ENCODE peak calls at places on chromosomes 13 and 19, in ten cellular contexts. W is brain microvascular endothelial cell, F is fibroblast of pulmonary artery, M is NB4, G is heart right ventricle, V is WTC11, I is PC-3, T is sigmoid colon, A is colonic mucosa, P is AG10803. N is an unnamed sample.

GRCh38 chr13:47901451-47901850 is 99.6 kb downstream of the SUCLA2 start:
- DNase-seq in F (no peak), W (peak), A (no peak), P (peak), G (no peak), V (no peak), M (peak), T (no peak), I (no peak), N (no peak)

GRCh38 chr19:11495481-11495880 is 10.2 kb downstream of the ZNF653 start:
- DNase-seq in V (no peak), M (no peak), G (no peak), T (no peak), A (no peak), F (no peak), P (no peak), I (no peak), W (no peak), N (no peak)

GRCh38 chr13:111404746-111405145 is 84.3 kb downstream of the TEX29 start:
- DNase-seq in P (no peak), T (peak), A (no peak), W (no peak), M (no peak), I (no peak), F (no peak), V (no peak), G (no peak), N (no peak)

GRCh38 chr13:32037471-32037870 is 5.9 kb downstream of the FRY start:
- DNase-seq in F (no peak), P (no peak), M (no peak), I (no peak), V (no peak), W (no peak), G (no peak), T (no peak), A (no peak), N (no peak)

GRCh38 chr13:98581971-98582702 is 5.2 kb upstream of the STK24 start:
- DNase-seq in F (peak), P (peak), W (peak), V (no peak), I (peak), M (no peak), T (no peak), A (no peak), G (no peak), N (no peak)

GRCh38 chr19:48441360-48442050 is 4.3 kb upstream of the GRWD1 start:
- DNase-seq in I (no peak), G (no peak), F (no peak), V (no peak), M (peak), A (no peak), P (no peak), W (no peak), T (no peak), N (no peak)

GRCh38 chr13:38635030-38635429 is 51.8 kb upstream of the FREM2 start:
- DNase-seq in M (no peak), I (no peak), A (no peak), W (no peak), P (no peak), V (no peak), T (no peak), F (no peak), G (no peak), N (no peak)

GRCh38 chr19:13554506-13555235 is 48.4 kb upstream of the CACNA1A start:
- DNase-seq in T (no peak), I (no peak), F (no peak), M (no peak), W (no peak), V (no peak), G (no peak), A (no peak), P (peak), N (no peak)

GRCh38 chr19:45173816-45174215 is 4.2 kb downstream of the TRAPPC6A start:
- DNase-seq in F (no peak), P (peak), I (no peak), W (no peak), M (no peak), A (no peak), V (no peak), G (no peak), T (no peak), N (no peak)

GRCh38 chr13:79912403-79912802 is 428.5 kb downstream of the SPRY2 start:
- DNase-seq in F (no peak), W (no peak), I (no peak), G (no peak), A (no peak), V (no peak), P (no peak), T (no peak), M (no peak), N (no peak)

GRCh38 chr13:30135868-30136267 is 171.5 kb downstream of the KATNAL1 start:
- DNase-seq in W (no peak), G (no peak), I (no peak), T (no peak), P (no peak), M (no peak), V (no peak), A (no peak), F (no peak), N (no peak)

GRCh38 chr19:47075941-47076340 is 27.5 kb upstream of the TMEM160 start:
- DNase-seq in A (no peak), I (no peak), G (no peak), W (no peak), T (no peak), F (no peak), P (no peak), V (no peak), M (no peak), N (no peak)

GRCh38 chr19:36401475-36401874 is 17.0 kb downstream of the ZFP82 start:
- DNase-seq in V (no peak), I (no peak), T (no peak), W (no peak), P (no peak), G (no peak), F (no peak), A (no peak), M (peak), N (no peak)

GRCh38 chr19:17107546-17108452 is 32.2 kb downstream of the MYO9B start:
- DNase-seq in V (no peak), P (peak), W (peak), T (peak), G (peak), I (peak), A (peak), M (peak), F (peak), N (peak)

GRCh38 chr19:294819-295686 is 3.9 kb upstream of the PLPP2 start:
- DNase-seq in W (peak), T (no peak), M (peak), I (no peak), V (peak), A (peak), P (peak), G (no peak), F (peak), N (peak)

GRCh38 chr19:54439174-54439851 is 9.7 kb upstream of the LENG8 start:
- DNase-seq in V (peak), T (no peak), I (peak), W (peak), P (peak), G (no peak), F (peak), M (peak), A (no peak), N (no peak)

GRCh38 chr13:34941835-34942731 is at the start of gene NBEA:
- DNase-seq in F (peak), I (peak), P (peak), V (peak), A (peak), M (peak), W (peak), T (peak), G (peak), N (peak)

GRCh38 chr13:57409121-57409520 is 222.4 kb upstream of the PCDH17 start:
- DNase-seq in I (no peak), F (no peak), G (no peak), V (no peak), P (no peak), M (no peak), W (no peak), A (no peak), T (no peak), N (no peak)

GRCh38 chr19:3163230-3163886 is 15.2 kb upstream of the S1PR4 start:
- DNase-seq in V (peak), A (peak), T (peak), G (peak), F (peak), P (peak), I (peak), W (peak), M (peak), N (peak)

GRCh38 chr13:48977973-48978372 is 2.3 kb downstream of the FNDC3A start:
- DNase-seq in F (peak), P (peak), G (no peak), T (no peak), A (no peak), W (peak), I (peak), M (no peak), V (no peak), N (no peak)

GRCh38 chr13:29800687-29801086 is 49.7 kb downstream of the UBL3 start:
- DNase-seq in M (no peak), V (peak), A (no peak), F (no peak), P (no peak), I (no peak), W (no peak), G (no peak), T (no peak), N (no peak)

GRCh38 chr13:25678398-25678797 is 306.6 kb downstream of the ATP8A2 start:
- DNase-seq in W (no peak), F (no peak), P (no peak), G (no peak), V (no peak), M (peak), T (no peak), A (no peak), I (no peak), N (peak)

GRCh38 chr19:7535035-7535992 is at the start of gene PNPLA6:
- DNase-seq in W (peak), I (peak), P (peak), M (peak), V (peak), T (peak), G (peak), A (peak), F (peak), N (peak)

GRCh38 chr19:39986643-39987042 is 10.2 kb upstream of the ZNF546 start:
- DNase-seq in I (no peak), F (no peak), G (no peak), A (no peak), M (no peak), W (no peak), T (no peak), P (no peak), V (no peak), N (no peak)

GRCh38 chr19:6854758-6855157 is 32.6 kb upstream of the ADGRE1 start:
- DNase-seq in P (no peak), F (no peak), G (no peak), V (no peak), M (no peak), I (no peak), W (no peak), A (no peak), T (no peak), N (no peak)

GRCh38 chr19:2084993-2085720 is 11.0 kb downstream of the MOB3A start:
- DNase-seq in V (no peak), W (no peak), T (peak), P (peak), I (peak), F (peak), M (peak), A (peak), G (peak), N (peak)

GRCh38 chr13:79282976-79283375 is 123.1 kb downstream of the RBM26 start:
- DNase-seq in M (peak), F (no peak), I (peak), G (no peak), T (no peak), P (no peak), V (no peak), A (no peak), W (no peak), N (no peak)

GRCh38 chr13:79779761-79780160 is 298.8 kb downstream of the NDFIP2 start:
- DNase-seq in M (peak), V (no peak), G (no peak), P (peak), A (peak), I (peak), T (peak), F (peak), W (no peak), N (peak)

GRCh38 chr19:11931051-11931450 is 6.1 kb downstream of the ZNF700 start:
- DNase-seq in T (no peak), V (no peak), G (no peak), P (no peak), A (no peak), W (peak), I (no peak), F (no peak), M (no peak), N (peak)

GRCh38 chr13:85241045-85241444 is 558.2 kb downstream of the SLITRK6 start:
- DNase-seq in W (peak), I (peak), V (no peak), G (no peak), P (no peak), T (no peak), F (peak), A (no peak), M (no peak), N (no peak)

DNA sequence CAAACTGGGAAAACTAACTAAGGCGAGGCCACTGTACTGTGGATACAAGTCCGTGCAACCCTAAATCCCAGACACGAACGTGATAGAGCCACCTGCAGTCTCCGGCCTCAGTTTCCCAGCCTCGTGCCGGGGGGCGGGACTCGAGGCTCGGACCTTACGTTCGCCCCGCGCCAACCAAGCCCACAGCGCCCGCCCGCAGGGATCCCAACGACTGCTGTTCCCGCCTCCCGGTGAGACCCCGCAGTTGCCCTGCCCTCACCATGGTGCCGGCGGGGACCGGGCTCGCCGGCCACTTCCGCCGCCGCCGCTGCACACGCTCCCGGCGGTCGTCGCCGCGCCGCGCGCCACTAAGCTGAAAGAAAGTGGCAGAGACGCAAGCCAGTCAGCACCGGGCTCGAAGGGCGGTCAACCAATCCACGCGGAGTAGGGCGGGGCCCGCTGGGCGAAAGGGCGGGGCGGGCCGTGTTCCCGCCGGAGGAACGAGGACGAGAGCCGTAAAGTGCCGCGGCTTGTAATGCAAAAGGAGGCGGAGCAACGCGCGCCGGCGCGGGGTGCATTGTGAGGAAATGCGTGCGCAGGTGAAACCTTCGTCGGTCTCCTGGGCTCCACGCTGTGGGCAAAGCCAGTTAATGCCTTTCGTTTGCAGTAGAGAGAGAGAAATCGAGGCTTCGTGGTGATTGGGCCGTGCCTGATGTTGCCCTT is at the start of gene LSM4:
- DNase-seq in M (peak), V (peak), F (peak), A (peak), I (peak), W (peak), G (peak), P (peak), T (peak), N (peak)
- TF ChIP-seq CTCF in M (peak), V (no peak), F (peak), A (no peak), I (no peak), W (peak), G (peak), P (peak), T (no peak), N (peak)

GRCh38 chr19:33139165-33139564 is 7.3 kb downstream of the WDR88 start:
- DNase-seq in T (no peak), F (no peak), P (no peak), W (no peak), M (no peak), I (no peak), V (no peak), G (no peak), A (no peak), N (no peak)

GRCh38 chr19:33147538-33147937 is 15.6 kb downstream of the WDR88 start:
- DNase-seq in V (peak), F (no peak), I (no peak), T (no peak), W (no peak), P (no peak), G (no peak), M (no peak), A (no peak), N (no peak)

GRCh38 chr19:33146209-33146608 is 14.3 kb downstream of the WDR88 start:
- DNase-seq in V (no peak), M (no peak), I (no peak), A (no peak), T (no peak), W (no peak), F (no peak), G (no peak), P (no peak), N (no peak)

DNA sequence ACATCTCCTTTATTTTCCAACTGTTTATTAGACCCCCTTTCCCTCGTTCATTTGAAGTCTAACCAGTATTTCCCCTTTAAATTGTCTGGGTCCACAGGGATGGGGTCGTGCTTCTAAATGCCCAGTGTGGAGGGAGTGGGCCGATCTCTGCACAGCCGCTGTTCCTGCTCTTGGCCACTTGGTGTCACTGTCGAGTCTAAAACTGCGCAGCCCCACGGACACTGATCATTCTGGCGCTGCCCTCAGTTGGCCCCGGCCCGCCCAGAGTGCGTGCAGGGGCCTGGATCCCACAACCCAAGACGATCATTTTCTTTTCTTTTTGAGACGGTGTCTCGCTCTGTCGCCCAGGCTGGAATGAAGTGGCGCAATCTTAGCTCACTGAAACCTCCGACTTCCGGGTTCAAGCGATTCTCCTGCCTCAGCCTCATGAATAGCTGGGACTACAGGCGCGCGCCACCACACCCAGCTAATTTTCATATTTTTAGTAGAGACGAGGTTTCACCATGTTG is 12.0 kb downstream of the WDR88 start:
- DNase-seq in A (peak), F (peak), I (peak), T (peak), V (peak), G (peak), P (peak), W (peak), M (peak), N (peak)
- TF ChIP-seq CTCF in A (peak), F (peak), I (peak), T (peak), V (peak), G (peak), P (peak), W (peak), M (peak), N (peak)

GRCh38 chr19:55529636-55530230 is 7.2 kb downstream of the SBK2 start:
- DNase-seq in F (no peak), G (no peak), P (no peak), V (no peak), W (no peak), I (no peak), A (no peak), M (no peak), T (no peak), N (no peak)

GRCh38 chr19:55525289-55526101 is 11.4 kb downstream of the SBK2 start:
- DNase-seq in F (no peak), M (no peak), T (no peak), I (no peak), A (no peak), W (no peak), P (no peak), G (no peak), V (no peak), N (no peak)

GRCh38 chr19:55526216-55527196 is 10.4 kb downstream of the SBK2 start:
- DNase-seq in P (peak), F (peak), I (peak), T (no peak), W (peak), G (peak), M (no peak), A (peak), V (no peak), N (peak)

GRCh38 chr19:55527197-55528029 is 9.5 kb downstream of the SBK2 start:
- DNase-seq in F (no peak), G (no peak), A (no peak), V (no peak), W (no peak), T (no peak), I (no peak), P (no peak), M (no peak), N (no peak)

GRCh38 chr19:55528030-55528801 is 8.7 kb downstream of the SBK2 start:
- DNase-seq in P (peak), G (no peak), T (no peak), V (no peak), I (peak), F (no peak), W (no peak), M (no peak), A (no peak), N (no peak)
- TF ChIP-seq CTCF in P (peak), G (no peak), T (no peak), V (no peak), I (no peak), F (no peak), W (peak), M (no peak), A (no peak), N (no peak)

GRCh38 chr19:19602713-19603320 is 15.7 kb downstream of the PBX4 start:
- DNase-seq in W (no peak), M (no peak), I (no peak), F (no peak), V (no peak), G (no peak), P (no peak), T (no peak), A (no peak), N (no peak)
- TF ChIP-seq CTCF in W (no peak), M (no peak), I (no peak), F (no peak), V (no peak), G (no peak), P (no peak), T (no peak), A (no peak), N (no peak)